ENCODE peak calls at places on chromosomes 7 and 10, in nine cellular contexts. One of them, this sample, is unnamed.

GRCh38 chr7:44325811-44326241 is 432 bp upstream of the CAMK2B start:
- DNase-seq in breast epithelium: peak
- DNase-seq in sigmoid colon: no peak
- DNase-seq in CD8-positive, alpha-beta T cell: no peak
- DNase-seq in mesendoderm: peak
- DNase-seq in MM.1S: no peak
- DNase-seq in A549: no peak
- DNase-seq in H1: peak
- DNase-seq in fibroblast of lung: no peak
- DNase-seq in this sample: no peak

GRCh38 chr10:76035010-76035727 is 603.7 kb downstream of the LRMDA start:
- DNase-seq in MM.1S: no peak
- DNase-seq in A549: no peak
- DNase-seq in H1: no peak
- DNase-seq in CD8-positive, alpha-beta T cell: no peak
- DNase-seq in fibroblast of lung: peak
- DNase-seq in mesendoderm: no peak
- DNase-seq in sigmoid colon: no peak
- DNase-seq in breast epithelium: no peak
- DNase-seq in this sample: no peak

GRCh38 chr7:41762641-41763040 is 59.8 kb upstream of the INHBA start:
- DNase-seq in mesendoderm: no peak
- DNase-seq in CD8-positive, alpha-beta T cell: no peak
- DNase-seq in breast epithelium: no peak
- DNase-seq in sigmoid colon: no peak
- DNase-seq in MM.1S: no peak
- DNase-seq in A549: no peak
- DNase-seq in fibroblast of lung: no peak
- DNase-seq in H1: no peak
- DNase-seq in this sample: no peak

GRCh38 chr7:152122540-152122939 is 97.1 kb downstream of the GALNT11 start:
- DNase-seq in fibroblast of lung: no peak
- DNase-seq in CD8-positive, alpha-beta T cell: no peak
- DNase-seq in A549: no peak
- DNase-seq in mesendoderm: no peak
- DNase-seq in breast epithelium: no peak
- DNase-seq in sigmoid colon: no peak
- DNase-seq in H1: no peak
- DNase-seq in MM.1S: no peak
- DNase-seq in this sample: no peak

GRCh38 chr7:21972397-21972784 is 26.7 kb upstream of the CDCA7L start:
- DNase-seq in A549: no peak
- DNase-seq in H1: peak
- DNase-seq in fibroblast of lung: no peak
- DNase-seq in breast epithelium: no peak
- DNase-seq in CD8-positive, alpha-beta T cell: no peak
- DNase-seq in sigmoid colon: no peak
- DNase-seq in mesendoderm: peak
- DNase-seq in MM.1S: no peak
- DNase-seq in this sample: no peak

GRCh38 chr7:51827641-51828040 is 511.0 kb upstream of the COBL start:
- DNase-seq in A549: no peak
- DNase-seq in fibroblast of lung: no peak
- DNase-seq in sigmoid colon: no peak
- DNase-seq in CD8-positive, alpha-beta T cell: no peak
- DNase-seq in mesendoderm: no peak
- DNase-seq in H1: no peak
- DNase-seq in MM.1S: no peak
- DNase-seq in breast epithelium: no peak
- DNase-seq in this sample: no peak

GRCh38 chr10:12980713-12981306 is 20.7 kb downstream of the CCDC3 start:
- DNase-seq in fibroblast of lung: no peak
- DNase-seq in H1: no peak
- DNase-seq in breast epithelium: no peak
- DNase-seq in A549: no peak
- DNase-seq in CD8-positive, alpha-beta T cell: no peak
- DNase-seq in MM.1S: no peak
- DNase-seq in sigmoid colon: no peak
- DNase-seq in mesendoderm: no peak
- DNase-seq in this sample: no peak

GRCh38 chr10:112475565-112476233 is 28.7 kb downstream of the VTI1A start:
- DNase-seq in A549: no peak
- DNase-seq in CD8-positive, alpha-beta T cell: no peak
- DNase-seq in H1: no peak
- DNase-seq in mesendoderm: no peak
- DNase-seq in fibroblast of lung: peak
- DNase-seq in MM.1S: peak
- DNase-seq in breast epithelium: no peak
- DNase-seq in sigmoid colon: no peak
- DNase-seq in this sample: no peak

GRCh38 chr7:43876976-43877745 is 7.8 kb upstream of the MRPS24 start:
- DNase-seq in MM.1S: no peak
- DNase-seq in fibroblast of lung: no peak
- DNase-seq in A549: no peak
- DNase-seq in sigmoid colon: no peak
- DNase-seq in breast epithelium: no peak
- DNase-seq in mesendoderm: no peak
- DNase-seq in CD8-positive, alpha-beta T cell: no peak
- DNase-seq in H1: no peak
- DNase-seq in this sample: no peak

GRCh38 chr7:133819695-133820094 is 307.4 kb upstream of the LRGUK start:
- DNase-seq in breast epithelium: no peak
- DNase-seq in fibroblast of lung: no peak
- DNase-seq in sigmoid colon: no peak
- DNase-seq in A549: no peak
- DNase-seq in H1: no peak
- DNase-seq in CD8-positive, alpha-beta T cell: no peak
- DNase-seq in mesendoderm: no peak
- DNase-seq in MM.1S: no peak
- DNase-seq in this sample: no peak

GRCh38 chr7:129886184-129886817 is 66.5 kb downstream of the UBE2H start:
- DNase-seq in breast epithelium: no peak
- DNase-seq in H1: no peak
- DNase-seq in mesendoderm: no peak
- DNase-seq in MM.1S: no peak
- DNase-seq in CD8-positive, alpha-beta T cell: no peak
- DNase-seq in fibroblast of lung: no peak
- DNase-seq in sigmoid colon: no peak
- DNase-seq in A549: no peak
- DNase-seq in this sample: no peak

GRCh38 chr7:74364061-74364460 is 74.9 kb downstream of the CLIP2 start:
- DNase-seq in mesendoderm: peak
- DNase-seq in MM.1S: no peak
- DNase-seq in fibroblast of lung: no peak
- DNase-seq in A549: peak
- DNase-seq in CD8-positive, alpha-beta T cell: no peak
- DNase-seq in H1: no peak
- DNase-seq in sigmoid colon: no peak
- DNase-seq in breast epithelium: no peak
- DNase-seq in this sample: no peak

GRCh38 chr7:74362262-74362661 is 73.1 kb downstream of the CLIP2 start:
- DNase-seq in CD8-positive, alpha-beta T cell: no peak
- DNase-seq in mesendoderm: peak
- DNase-seq in MM.1S: no peak
- DNase-seq in H1: no peak
- DNase-seq in sigmoid colon: no peak
- DNase-seq in A549: no peak
- DNase-seq in fibroblast of lung: no peak
- DNase-seq in breast epithelium: no peak
- DNase-seq in this sample: no peak

GRCh38 chr7:74360008-74360407 is 70.8 kb downstream of the CLIP2 start:
- DNase-seq in mesendoderm: no peak
- DNase-seq in A549: no peak
- DNase-seq in fibroblast of lung: no peak
- DNase-seq in breast epithelium: no peak
- DNase-seq in MM.1S: no peak
- DNase-seq in CD8-positive, alpha-beta T cell: no peak
- DNase-seq in sigmoid colon: no peak
- DNase-seq in H1: no peak
- DNase-seq in this sample: no peak

GRCh38 chr7:74365320-74366022 is 76.3 kb downstream of the CLIP2 start:
- DNase-seq in fibroblast of lung: peak
- DNase-seq in mesendoderm: peak
- DNase-seq in CD8-positive, alpha-beta T cell: no peak
- DNase-seq in MM.1S: peak
- DNase-seq in H1: peak
- DNase-seq in sigmoid colon: peak
- DNase-seq in breast epithelium: no peak
- DNase-seq in A549: peak
- DNase-seq in this sample: peak
- H3K27ac ChIP-seq in fibroblast of lung: no peak
- H3K27ac ChIP-seq in mesendoderm: no peak
- H3K27ac ChIP-seq in CD8-positive, alpha-beta T cell: no peak
- H3K27ac ChIP-seq in MM.1S: no peak
- H3K27ac ChIP-seq in H1: no peak
- H3K27ac ChIP-seq in sigmoid colon: no peak
- H3K27ac ChIP-seq in breast epithelium: no peak
- H3K27ac ChIP-seq in A549: no peak
- H3K27ac ChIP-seq in this sample: peak

GRCh38 chr10:103540722-103541121 is 47.2 kb downstream of the NEURL1 start:
- DNase-seq in CD8-positive, alpha-beta T cell: no peak
- DNase-seq in H1: no peak
- DNase-seq in breast epithelium: no peak
- DNase-seq in MM.1S: no peak
- DNase-seq in sigmoid colon: no peak
- DNase-seq in mesendoderm: peak
- DNase-seq in A549: no peak
- DNase-seq in fibroblast of lung: peak
- DNase-seq in this sample: no peak

GRCh38 chr10:103543617-103544525 is 50.4 kb downstream of the NEURL1 start:
- DNase-seq in mesendoderm: peak
- DNase-seq in breast epithelium: no peak
- DNase-seq in fibroblast of lung: no peak
- DNase-seq in CD8-positive, alpha-beta T cell: no peak
- DNase-seq in MM.1S: no peak
- DNase-seq in A549: no peak
- DNase-seq in H1: no peak
- DNase-seq in sigmoid colon: no peak
- DNase-seq in this sample: no peak

GRCh38 chr10:103545366-103545765 is 51.9 kb downstream of the NEURL1 start:
- DNase-seq in breast epithelium: no peak
- DNase-seq in A549: no peak
- DNase-seq in fibroblast of lung: no peak
- DNase-seq in sigmoid colon: no peak
- DNase-seq in CD8-positive, alpha-beta T cell: no peak
- DNase-seq in MM.1S: no peak
- DNase-seq in H1: no peak
- DNase-seq in mesendoderm: no peak
- DNase-seq in this sample: no peak

GRCh38 chr10:103544657-103545310 is 51.3 kb downstream of the NEURL1 start:
- DNase-seq in CD8-positive, alpha-beta T cell: no peak
- DNase-seq in fibroblast of lung: no peak
- DNase-seq in mesendoderm: no peak
- DNase-seq in MM.1S: no peak
- DNase-seq in A549: no peak
- DNase-seq in H1: no peak
- DNase-seq in breast epithelium: no peak
- DNase-seq in sigmoid colon: no peak
- DNase-seq in this sample: no peak

DNA sequence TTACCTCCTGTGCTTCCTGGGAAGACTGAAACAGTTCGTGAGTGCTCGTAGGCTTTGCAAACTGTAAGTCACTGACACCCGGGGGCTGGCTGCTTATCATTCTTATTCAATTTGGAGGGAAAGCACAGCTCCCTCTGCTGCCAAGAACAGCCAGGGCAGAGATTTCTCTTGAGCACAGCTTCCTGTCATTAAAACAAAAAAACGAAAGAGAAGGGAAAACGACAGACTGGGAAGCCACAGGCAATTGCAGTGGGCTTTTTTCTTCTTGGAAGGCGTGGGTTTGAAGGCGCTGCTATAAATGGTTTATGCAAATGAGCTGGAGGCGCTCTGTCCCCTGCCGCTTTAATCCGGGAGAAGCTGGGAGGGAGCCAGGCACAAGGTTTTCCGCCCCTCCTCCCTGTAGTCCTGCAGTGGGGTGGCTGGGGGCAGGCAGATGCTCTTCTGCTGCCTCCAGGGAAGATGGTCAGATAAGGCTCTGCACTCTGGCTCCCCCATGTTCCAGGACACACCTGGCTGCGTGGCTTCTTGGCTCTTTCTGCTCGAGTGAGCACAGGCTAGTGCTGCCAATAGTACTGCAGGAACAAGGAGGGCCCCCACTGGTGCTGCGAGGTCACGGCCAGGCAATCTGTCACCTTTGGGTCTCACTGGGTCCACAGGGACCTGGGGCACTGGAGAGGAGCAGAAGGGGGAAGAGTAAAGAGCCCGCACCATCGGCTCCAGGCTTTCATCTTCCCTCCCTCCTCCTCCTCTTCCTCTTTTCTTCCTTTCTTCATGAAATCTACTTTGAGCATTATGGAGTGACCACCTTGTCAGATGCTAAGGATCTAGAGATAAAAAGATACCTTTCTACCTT is 49.5 kb downstream of the NEURL1 start:
- DNase-seq in CD8-positive, alpha-beta T cell: no peak
- DNase-seq in mesendoderm: peak
- DNase-seq in H1: no peak
- DNase-seq in sigmoid colon: no peak
- DNase-seq in fibroblast of lung: peak
- DNase-seq in breast epithelium: no peak
- DNase-seq in A549: no peak
- DNase-seq in MM.1S: peak
- DNase-seq in this sample: no peak
- H3K27ac ChIP-seq in CD8-positive, alpha-beta T cell: no peak
- H3K27ac ChIP-seq in mesendoderm: no peak
- H3K27ac ChIP-seq in H1: no peak
- H3K27ac ChIP-seq in sigmoid colon: no peak
- H3K27ac ChIP-seq in fibroblast of lung: no peak
- H3K27ac ChIP-seq in breast epithelium: no peak
- H3K27ac ChIP-seq in A549: no peak
- H3K27ac ChIP-seq in MM.1S: peak
- H3K27ac ChIP-seq in this sample: no peak

DNA sequence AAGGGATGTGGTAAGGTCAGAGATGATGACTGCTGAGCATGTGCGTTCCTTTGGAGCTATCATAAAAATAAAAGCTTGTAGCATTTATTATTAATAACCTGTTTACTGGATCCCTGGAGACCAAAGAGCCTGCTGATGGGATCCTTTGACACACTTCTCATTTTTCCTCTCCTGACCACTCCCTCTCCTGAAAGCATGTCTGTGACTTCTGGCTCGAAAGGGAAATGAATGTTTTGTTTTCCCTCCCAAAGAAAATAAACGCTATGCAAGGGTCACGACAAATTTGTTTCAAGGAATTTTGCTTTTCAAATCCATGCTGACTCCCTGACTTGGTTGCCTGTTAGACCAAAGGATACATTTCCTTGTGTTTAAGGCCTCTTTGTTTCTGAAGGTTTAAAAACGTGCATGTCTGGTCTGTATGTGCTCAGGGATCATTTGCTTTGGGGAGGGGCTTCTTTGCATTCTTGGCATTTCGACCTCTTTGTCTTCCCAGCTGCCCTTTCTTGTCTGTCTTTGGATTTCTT is 185.1 kb upstream of the AGK start:
- DNase-seq in CD8-positive, alpha-beta T cell: no peak
- DNase-seq in breast epithelium: no peak
- DNase-seq in sigmoid colon: no peak
- DNase-seq in A549: no peak
- DNase-seq in mesendoderm: peak
- DNase-seq in H1: no peak
- DNase-seq in fibroblast of lung: peak
- DNase-seq in MM.1S: no peak
- DNase-seq in this sample: no peak
- H3K27ac ChIP-seq in CD8-positive, alpha-beta T cell: no peak
- H3K27ac ChIP-seq in breast epithelium: no peak
- H3K27ac ChIP-seq in sigmoid colon: no peak
- H3K27ac ChIP-seq in A549: no peak
- H3K27ac ChIP-seq in mesendoderm: no peak
- H3K27ac ChIP-seq in H1: no peak
- H3K27ac ChIP-seq in fibroblast of lung: no peak
- H3K27ac ChIP-seq in MM.1S: no peak
- H3K27ac ChIP-seq in this sample: no peak

GRCh38 chr10:114726820-114727271 is 68.8 kb upstream of the ABLIM1 start:
- DNase-seq in fibroblast of lung: no peak
- DNase-seq in breast epithelium: no peak
- DNase-seq in A549: no peak
- DNase-seq in H1: no peak
- DNase-seq in sigmoid colon: no peak
- DNase-seq in MM.1S: no peak
- DNase-seq in CD8-positive, alpha-beta T cell: no peak
- DNase-seq in mesendoderm: no peak
- DNase-seq in this sample: no peak
- H3K27ac ChIP-seq in fibroblast of lung: no peak
- H3K27ac ChIP-seq in breast epithelium: no peak
- H3K27ac ChIP-seq in A549: no peak
- H3K27ac ChIP-seq in H1: no peak
- H3K27ac ChIP-seq in sigmoid colon: no peak
- H3K27ac ChIP-seq in MM.1S: no peak
- H3K27ac ChIP-seq in CD8-positive, alpha-beta T cell: no peak
- H3K27ac ChIP-seq in mesendoderm: no peak
- H3K27ac ChIP-seq in this sample: no peak